ENCODE peak calls at places on chromosomes 7 and 10, in ten cellular contexts. Z is stomach; A is heart right ventricle; T is H9; E is CD8-positive, alpha-beta memory T cell; Q is fibroblast of lung; J is sigmoid colon; C is right lobe of liver; X is mammary epithelial cell; R is upper lobe of right lung. O is an unnamed sample. For H3K4me1, the result is how much of the 10 kb centered on the place peaks cover.

GRCh38 chr7:15864260-15864991 is 177.9 kb upstream of the MEOX2 start:
- DNase-seq in C (no peak), A (no peak), Q (no peak), J (no peak), T (no peak), R (no peak), E (no peak), X (no peak), Z (no peak), O (no peak)

GRCh38 chr10:49696311-49696710 is 16.9 kb downstream of the C10orf53 start:
- DNase-seq in T (no peak), E (no peak), J (no peak), C (no peak), X (no peak), R (no peak), Z (no peak), Q (no peak), A (no peak), O (no peak)

GRCh38 chr7:22666732-22667131 is 60.3 kb upstream of the IL6 start:
- DNase-seq in T (no peak), X (peak), Z (no peak), R (no peak), Q (peak), E (no peak), A (no peak), J (no peak), C (no peak), O (no peak)

GRCh38 chr10:127907411-127908105 is 655 bp downstream of the PTPRE start:
- DNase-seq in A (peak), J (peak), X (peak), Q (peak), C (no peak), Z (peak), E (no peak), T (no peak), R (peak), O (no peak)

GRCh38 chr10:70662362-70663220 is 9.7 kb upstream of the ADAMTS14 start:
- DNase-seq in Z (no peak), J (peak), A (no peak), R (peak), Q (peak), X (no peak), E (no peak), T (no peak), C (peak), O (no peak)

GRCh38 chr7:104971290-104972071 is 42.5 kb upstream of the KMT2E start:
- DNase-seq in J (no peak), A (no peak), T (no peak), R (no peak), Q (peak), X (peak), C (no peak), E (no peak), Z (peak), O (peak)

GRCh38 chr10:115593060-115593459 is 499.9 kb downstream of the ATRNL1 start:
- DNase-seq in Q (no peak), A (no peak), J (no peak), Z (no peak), C (no peak), R (no peak), E (no peak), T (no peak), X (no peak), O (no peak)

GRCh38 chr10:70337201-70337651 is 45.2 kb downstream of the LRRC20 start:
- DNase-seq in Z (no peak), C (no peak), T (no peak), X (peak), R (no peak), E (no peak), A (no peak), Q (peak), J (peak), O (peak)

GRCh38 chr7:140078392-140078791 is 15.6 kb upstream of the PARP12 start:
- DNase-seq in T (peak), Q (no peak), R (no peak), X (no peak), A (no peak), C (no peak), E (no peak), J (no peak), Z (no peak), O (no peak)

GRCh38 chr7:151113344-151114150 is 27.3 kb downstream of the AGAP3 start:
- DNase-seq in Z (no peak), Q (peak), A (no peak), J (no peak), T (peak), C (no peak), E (no peak), R (no peak), X (peak), O (no peak)

GRCh38 chr10:125505648-125506047 is 177.3 kb downstream of the TEX36 start:
- DNase-seq in Q (no peak), R (no peak), X (no peak), J (no peak), E (no peak), A (no peak), Z (no peak), T (no peak), C (no peak), O (no peak)

GRCh38 chr10:126563361-126563760 is 107.1 kb downstream of the C10orf90 start:
- DNase-seq in E (no peak), X (no peak), Z (no peak), T (no peak), C (no peak), J (no peak), R (no peak), A (no peak), Q (no peak), O (no peak)

GRCh38 chr10:62573929-62574328 is 199.8 kb downstream of the ZNF365 start:
- DNase-seq in R (no peak), T (no peak), Q (no peak), C (no peak), A (no peak), Z (no peak), J (no peak), X (no peak), E (no peak), O (no peak)

DNA sequence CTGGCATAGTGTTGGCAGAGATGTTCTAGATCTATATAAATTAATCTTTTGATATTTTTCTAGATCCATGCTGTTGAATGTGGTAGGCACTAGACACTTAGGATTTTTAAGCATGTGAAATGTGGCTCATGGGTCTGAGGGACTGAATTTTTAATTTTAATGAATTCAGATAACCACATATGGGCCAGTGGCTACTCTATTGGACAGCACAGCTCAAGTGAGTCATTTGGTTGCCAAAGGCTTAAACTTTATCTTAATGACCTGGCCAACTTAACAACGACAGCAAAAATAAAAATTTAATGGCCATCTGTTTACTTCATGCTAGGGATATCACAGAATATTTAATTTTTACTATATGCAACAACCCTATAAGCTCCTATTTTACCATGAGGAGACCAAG is 61.4 kb downstream of the CDK14 start:
- DNase-seq in R (no peak), Z (no peak), C (no peak), A (no peak), X (no peak), J (no peak), T (no peak), Q (no peak), E (no peak), O (no peak)
- H3K4me1 ChIP-seq in R (under half), Z (under half), C (under half), A (under half), X (under half), J (under half), T (under half), Q (under half), E (under half), O (under half)

DNA sequence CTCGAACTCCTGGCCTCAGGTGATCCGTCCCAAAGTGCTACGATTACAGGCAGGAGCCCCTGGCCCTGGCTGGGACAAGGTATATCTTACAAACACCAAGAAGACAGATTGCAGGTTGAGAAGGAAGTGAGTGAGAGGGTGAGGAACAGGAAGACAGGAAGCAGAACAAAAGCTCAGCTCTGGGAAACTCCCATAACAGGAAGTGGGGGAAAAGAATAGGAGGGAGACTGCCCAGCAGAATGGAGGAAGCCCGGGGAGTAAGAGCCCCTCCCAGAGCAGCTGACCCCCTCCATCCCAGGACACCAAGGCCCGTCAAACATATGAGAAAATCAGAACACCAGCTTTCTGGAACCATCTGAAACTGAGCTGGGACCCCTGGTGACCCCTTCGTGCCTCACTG is 2.9 kb downstream of the TECPR1 start:
- DNase-seq in Z (no peak), J (no peak), Q (no peak), E (no peak), X (no peak), A (peak), C (no peak), R (no peak), T (no peak), O (no peak)
- H3K4me1 ChIP-seq in Z (half or more), J (under half), Q (under half), E (under half), X (under half), A (under half), C (under half), R (half or more), T (under half), O (under half)

DNA sequence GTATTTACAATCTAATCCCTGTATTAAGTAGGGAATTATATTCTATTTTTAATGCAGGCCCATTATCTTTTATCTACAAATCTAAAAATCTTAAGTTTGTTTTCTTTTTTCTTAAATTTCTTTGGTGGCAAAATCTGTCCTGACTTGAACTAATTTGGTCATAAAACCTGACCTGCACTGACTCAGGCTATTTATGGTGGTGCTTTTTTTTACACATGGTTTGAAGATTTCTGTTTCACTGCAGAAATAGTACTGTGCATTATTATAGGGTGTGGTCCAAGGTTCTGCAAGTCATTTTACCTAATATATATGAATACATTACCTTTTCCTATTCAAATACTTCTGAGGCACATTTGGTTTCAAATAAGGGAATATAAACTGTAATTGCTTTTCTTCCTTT is 137.0 kb downstream of the CD36 start:
- DNase-seq in C (no peak), Q (no peak), R (no peak), T (no peak), Z (no peak), A (no peak), J (no peak), X (peak), E (no peak), O (no peak)
- H3K4me1 ChIP-seq in C (under half), Q (under half), R (under half), T (under half), Z (half or more), A (under half), J (under half), X (half or more), E (under half), O (under half)

GRCh38 chr7:42106562-42106961 is 130.4 kb downstream of the GLI3 start:
- DNase-seq in Q (no peak), Z (no peak), T (no peak), J (no peak), X (no peak), A (no peak), C (no peak), E (no peak), R (no peak), O (no peak)

GRCh38 chr7:42107484-42107883 is 129.5 kb downstream of the GLI3 start:
- DNase-seq in Z (no peak), J (no peak), T (peak), E (no peak), Q (peak), X (no peak), A (peak), R (no peak), C (no peak), O (peak)

GRCh38 chr7:42105541-42106349 is 131.3 kb downstream of the GLI3 start:
- DNase-seq in T (no peak), J (no peak), C (no peak), R (no peak), Z (no peak), A (no peak), X (no peak), Q (no peak), E (no peak), O (no peak)

GRCh38 chr7:42108803-42109528 is 128.0 kb downstream of the GLI3 start:
- DNase-seq in X (no peak), Q (no peak), A (peak), C (no peak), J (no peak), R (no peak), T (no peak), Z (no peak), E (no peak), O (peak)

GRCh38 chr7:42110333-42110732 is 126.7 kb downstream of the GLI3 start:
- DNase-seq in T (no peak), R (no peak), E (no peak), X (no peak), C (no peak), A (no peak), Z (no peak), J (no peak), Q (no peak), O (no peak)
- H3K4me1 ChIP-seq in T (under half), R (under half), E (under half), X (under half), C (under half), A (under half), Z (under half), J (under half), Q (under half), O (under half)

GRCh38 chr7:134907639-134908038 is 78.7 kb upstream of the AGBL3 start:
- DNase-seq in T (no peak), J (no peak), A (no peak), C (no peak), X (no peak), E (no peak), Z (no peak), R (no peak), Q (no peak), O (no peak)

GRCh38 chr7:134905375-134905774 is 80.9 kb upstream of the AGBL3 start:
- DNase-seq in A (peak), T (no peak), J (peak), R (no peak), Q (peak), E (no peak), X (peak), C (peak), Z (peak), O (no peak)

GRCh38 chr7:134910214-134910890 is 76.0 kb upstream of the AGBL3 start:
- DNase-seq in Z (no peak), C (peak), X (no peak), A (no peak), T (no peak), R (no peak), Q (no peak), E (no peak), J (no peak), O (no peak)

GRCh38 chr7:134908289-134908688 is 78.0 kb upstream of the AGBL3 start:
- DNase-seq in X (peak), C (no peak), E (no peak), J (no peak), R (no peak), T (no peak), Q (peak), Z (no peak), A (no peak), O (no peak)

GRCh38 chr7:134907000-134907399 is 79.3 kb upstream of the AGBL3 start:
- DNase-seq in Q (no peak), C (no peak), R (no peak), J (no peak), E (no peak), A (no peak), T (no peak), X (no peak), Z (no peak), O (no peak)
- H3K4me1 ChIP-seq in Q (under half), C (half or more), R (under half), J (under half), E (under half), A (under half), T (under half), X (under half), Z (half or more), O (under half)

DNA sequence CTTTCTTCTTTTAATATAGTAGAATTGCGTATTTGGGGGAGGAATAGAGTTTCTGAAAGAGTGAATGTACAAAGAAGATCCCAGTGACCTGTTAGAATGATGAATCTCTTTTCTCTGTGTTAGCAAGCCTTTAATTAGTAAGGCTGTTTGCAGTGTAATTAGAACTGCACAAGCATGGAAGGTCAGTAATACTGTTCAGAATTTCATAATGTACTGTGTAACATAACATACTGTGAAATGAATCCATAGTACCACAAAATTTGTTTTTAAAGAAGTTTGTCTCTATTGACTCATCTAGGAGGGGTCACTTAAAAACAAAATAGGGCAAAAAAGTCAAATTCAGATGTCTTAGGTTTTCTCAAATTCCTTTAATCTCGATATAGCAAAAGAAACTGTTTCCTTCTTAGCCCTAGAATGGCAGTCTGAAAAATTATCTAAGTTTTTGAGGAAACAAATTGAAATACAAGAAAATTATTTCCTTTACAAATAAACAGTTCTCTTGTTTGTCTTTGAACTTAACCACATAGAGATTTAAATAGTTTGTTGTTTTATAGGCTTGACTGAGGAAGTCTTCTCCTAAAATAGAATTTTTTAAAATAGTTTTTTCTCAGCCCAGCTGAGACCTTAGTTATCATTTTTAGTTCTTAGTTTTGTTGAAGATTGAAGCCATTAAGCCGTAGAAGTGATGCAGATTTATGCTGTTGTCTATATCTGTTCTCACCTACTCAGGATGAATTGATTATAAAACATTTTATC is 12.5 kb downstream of the ADK start:
- DNase-seq in C (no peak), T (no peak), Q (peak), E (no peak), A (no peak), X (no peak), J (no peak), R (no peak), Z (no peak), O (no peak)
- H3K4me1 ChIP-seq in C (under half), T (under half), Q (under half), E (under half), A (under half), X (under half), J (under half), R (under half), Z (under half), O (under half)

GRCh38 chr7:128122577-128123290 is 91.5 kb upstream of the LRRC4 start:
- DNase-seq in J (no peak), C (no peak), Q (no peak), X (no peak), T (no peak), R (no peak), A (no peak), E (no peak), Z (no peak), O (no peak)
- H3K4me1 ChIP-seq in J (under half), C (under half), Q (under half), X (under half), T (under half), R (under half), A (under half), E (under half), Z (under half), O (under half)

GRCh38 chr10:76036410-76036940 is 605.1 kb downstream of the LRMDA start:
- DNase-seq in X (peak), A (peak), E (no peak), C (peak), J (peak), Z (peak), T (peak), R (peak), Q (peak), O (peak)
- H3K4me1 ChIP-seq in X (under half), A (under half), E (under half), C (under half), J (under half), Z (under half), T (under half), R (under half), Q (under half), O (under half)

DNA sequence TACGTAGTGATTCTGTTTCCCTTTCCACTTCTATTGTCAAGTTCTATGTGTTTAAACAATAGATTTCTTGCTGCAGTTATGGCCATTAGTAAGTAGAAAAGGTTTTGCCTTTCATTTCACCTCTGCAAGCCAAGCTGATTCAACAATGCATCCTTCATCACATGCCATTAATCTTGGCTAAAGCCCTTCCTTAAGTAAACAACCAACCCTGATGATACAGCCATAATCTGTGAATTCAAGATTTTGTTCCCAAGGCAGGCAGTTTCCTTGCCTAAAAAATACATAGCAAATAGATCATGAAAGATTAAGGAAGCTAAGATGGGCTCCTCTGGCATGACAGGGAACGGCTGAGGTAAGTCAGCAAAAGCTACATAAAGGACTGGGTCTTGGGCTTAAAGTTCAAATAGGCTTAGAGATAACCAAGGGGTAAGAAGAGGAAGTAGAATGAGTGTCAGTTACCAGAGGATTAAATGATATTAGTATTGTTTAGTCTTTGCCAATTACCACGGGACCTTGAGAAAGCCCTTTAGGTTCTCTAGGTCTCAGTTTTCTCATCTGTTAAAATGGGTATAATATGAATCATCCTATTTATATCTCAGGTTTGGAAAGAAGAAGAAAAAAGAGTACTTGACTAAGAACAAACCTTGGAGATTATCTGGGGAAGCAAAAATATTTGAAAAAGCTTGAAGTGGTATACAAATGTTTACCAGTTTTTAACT is 35.9 kb upstream of the ANK3 start:
- DNase-seq in R (no peak), E (no peak), T (no peak), J (no peak), Q (peak), Z (no peak), X (no peak), A (no peak), C (no peak), O (peak)
- H3K4me1 ChIP-seq in R (under half), E (under half), T (under half), J (under half), Q (under half), Z (under half), X (half or more), A (under half), C (under half), O (under half)